ENCODE peak calls at places on chromosomes 4 and X, in five cellular contexts. Y is non-pigmented ciliary epithelial cell, N is endothelial cell, K is right lobe of liver, W is HuH-7.5. R is an unnamed sample.

GRCh38 chr4:16418814-16419213 is 192.5 kb upstream of the TAPT1 start:
- DNase-seq in Y (no peak), N (no peak), K (no peak), W (no peak), R (no peak)

GRCh38 chr4:124806403-124806802 is 93.9 kb upstream of the ANKRD50 start:
- DNase-seq in Y (no peak), N (no peak), K (no peak), W (no peak), R (no peak)

GRCh38 chr4:151316645-151317044 is 8.8 kb downstream of the SH3D19 start:
- DNase-seq in Y (no peak), N (no peak), K (no peak), W (no peak), R (no peak)

GRCh38 chr4:174037049-174037448 is 246.4 kb downstream of the FBXO8 start:
- DNase-seq in Y (no peak), N (no peak), K (no peak), W (no peak), R (no peak)

GRCh38 chr4:10460313-10461047 is 3.3 kb upstream of the ZNF518B start:
- DNase-seq in Y (no peak), N (no peak), K (no peak), W (no peak), R (no peak)

GRCh38 chr4:108135549-108136209 is 33.1 kb downstream of the LEF1 start:
- DNase-seq in Y (no peak), N (no peak), K (no peak), W (no peak), R (no peak)

GRCh38 chr4:8261851-8262535 is 7.6 kb upstream of the HTRA3 start:
- DNase-seq in Y (peak), N (no peak), K (no peak), W (no peak), R (no peak)

GRCh38 chrX:121642415-121642814 is 595.0 kb downstream of the GLUD2 start:
- DNase-seq in Y (no peak), N (no peak), K (no peak), W (no peak), R (no peak)

GRCh38 chr4:40193018-40193571 is 3.7 kb upstream of the RHOH start:
- DNase-seq in Y (no peak), N (no peak), K (no peak), W (no peak), R (no peak)

GRCh38 chrX:3548743-3549441 is 164.6 kb downstream of the PRKX start:
- DNase-seq in Y (no peak), N (no peak), K (no peak), W (peak), R (no peak)

GRCh38 chr4:57462843-57463242 is 352.7 kb upstream of the IGFBP7 start:
- DNase-seq in Y (no peak), N (no peak), K (no peak), W (no peak), R (no peak)

GRCh38 chrX:136156560-136157117 is 9.3 kb downstream of the FHL1 start:
- DNase-seq in Y (no peak), N (no peak), K (no peak), W (no peak), R (no peak)

GRCh38 chr4:126821152-126821551 is 811.6 kb upstream of the INTU start:
- DNase-seq in Y (no peak), N (no peak), K (no peak), W (no peak), R (no peak)

GRCh38 chrX:71167031-71167781 is 22.6 kb downstream of the NLGN3 start:
- DNase-seq in Y (no peak), N (no peak), K (no peak), W (no peak), R (no peak)

GRCh38 chr4:76108467-76109181 is 34.1 kb downstream of the ART3 start:
- DNase-seq in Y (no peak), N (no peak), K (no peak), W (no peak), R (no peak)

GRCh38 chr4:142697303-142697702 is 148.8 kb downstream of the INPP4B start:
- DNase-seq in Y (no peak), N (no peak), K (no peak), W (no peak), R (no peak)

GRCh38 chrX:150680974-150681373 is 12.2 kb upstream of the MTMR1 start:
- DNase-seq in Y (no peak), N (no peak), K (no peak), W (no peak), R (no peak)

GRCh38 chr4:729336-730315 is 24.0 kb downstream of the PCGF3 start:
- DNase-seq in Y (no peak), N (no peak), K (no peak), W (no peak), R (no peak)

GRCh38 chrX:29478336-29479069 is 736.9 kb upstream of the MAGEB2 start:
- DNase-seq in Y (no peak), N (peak), K (peak), W (no peak), R (no peak)

R was measured in BJ.